ENCODE peak calls at places on chromosomes 7 and 10, in eight cellular contexts. V is tibial nerve, G is mucosa of descending colon, T is heart left ventricle, R is AG09309, S is neural crest cell, N is WTC11, D is progenitor cell of endocrine pancreas. F is an unnamed sample.

GRCh38 chr7:128889121-128889520 is 21.4 kb downstream of the KCP start:
- DNase-seq in N (no peak), T (no peak), G (no peak), S (no peak), D (no peak), V (no peak), R (no peak), F (no peak)

GRCh38 chr7:36153571-36154097 is 580 bp downstream of the EEPD1 start:
- DNase-seq in S (no peak), N (no peak), T (peak), R (no peak), D (peak), V (no peak), G (peak), F (peak)

GRCh38 chr7:131109011-131109756 is 218.5 kb upstream of the MKLN1 start:
- DNase-seq in T (no peak), G (no peak), S (no peak), N (no peak), V (no peak), D (no peak), R (no peak), F (no peak)

GRCh38 chr10:103921750-103922195 is 3.8 kb upstream of the STN1 start:
- DNase-seq in T (no peak), G (no peak), S (peak), R (no peak), D (no peak), N (peak), V (no peak), F (no peak)

GRCh38 chr7:75795831-75796285 is 17.7 kb downstream of the CCL24 start:
- DNase-seq in V (peak), D (no peak), G (no peak), T (peak), S (peak), N (no peak), R (no peak), F (peak)

GRCh38 chr7:584122-584465 is 64.4 kb upstream of the PDGFA start:
- DNase-seq in D (no peak), V (no peak), N (no peak), S (no peak), G (peak), R (no peak), T (no peak), F (peak)

GRCh38 chr10:71004176-71004575 is 115.8 kb upstream of the PCBD1 start:
- DNase-seq in V (no peak), N (no peak), T (no peak), D (no peak), R (no peak), S (no peak), G (no peak), F (no peak)

GRCh38 chr7:28536259-28536658 is 123.9 kb downstream of the CREB5 start:
- DNase-seq in G (no peak), N (peak), V (no peak), R (no peak), D (no peak), T (no peak), S (peak), F (no peak)

GRCh38 chr10:133391761-133392518 is 2.0 kb upstream of the MTG1 start:
- DNase-seq in R (no peak), S (no peak), N (no peak), D (no peak), G (peak), V (no peak), T (no peak), F (peak)

GRCh38 chr7:32256811-32257210 is 186.6 kb upstream of the PDE1C start:
- DNase-seq in V (no peak), S (no peak), N (no peak), G (no peak), R (no peak), T (no peak), D (no peak), F (no peak)

GRCh38 chr7:144835166-144835611 is 664 bp downstream of the TPK1 start:
- DNase-seq in R (no peak), V (no peak), D (no peak), G (peak), T (peak), S (peak), N (peak), F (peak)

GRCh38 chr10:44757551-44758205 is 153.5 kb upstream of the TMEM72 start:
- DNase-seq in N (no peak), V (no peak), R (no peak), D (no peak), T (no peak), G (no peak), S (no peak), F (no peak)

GRCh38 chr10:97585439-97585811 is 1.2 kb downstream of the HOGA1 start:
- DNase-seq in V (no peak), T (no peak), S (no peak), R (no peak), G (no peak), D (no peak), N (no peak), F (no peak)

GRCh38 chr10:12657489-12657888 is 308.1 kb downstream of the CAMK1D start:
- DNase-seq in S (no peak), T (no peak), G (no peak), R (no peak), V (no peak), D (no peak), N (no peak), F (no peak)

GRCh38 chr10:102643346-102644065 is 773 bp upstream of the TRIM8 start:
- DNase-seq in D (peak), G (peak), R (peak), T (peak), N (peak), S (peak), V (no peak), F (peak)

DNA sequence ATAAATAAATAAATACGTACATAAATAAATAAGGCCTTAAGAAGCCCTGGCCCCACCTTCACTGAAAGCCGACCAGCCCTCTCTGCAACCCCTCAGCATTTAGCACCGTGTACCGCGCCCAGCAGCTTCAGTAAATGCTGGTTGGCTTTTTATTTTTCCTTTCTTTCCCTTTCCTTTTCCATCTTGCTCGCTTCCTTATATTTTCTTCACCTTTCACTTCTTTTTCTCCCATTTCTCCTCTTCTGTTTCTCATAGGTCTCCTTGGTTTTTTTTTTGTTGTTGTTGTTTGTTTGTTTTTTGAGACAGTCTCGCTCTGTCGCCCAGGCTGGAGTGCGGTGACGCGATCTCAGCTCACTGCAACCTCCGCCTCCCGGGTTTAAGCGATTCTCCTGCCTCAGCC is 11.2 kb downstream of the ZAN start:
- DNase-seq in N (no peak), S (no peak), R (no peak), G (no peak), V (no peak), T (no peak), D (no peak), F (no peak)
- TF ChIP-seq CTCF in N (no peak), S (no peak), R (no peak), G (no peak), V (no peak), T (no peak), D (no peak), F (no peak)

DNA sequence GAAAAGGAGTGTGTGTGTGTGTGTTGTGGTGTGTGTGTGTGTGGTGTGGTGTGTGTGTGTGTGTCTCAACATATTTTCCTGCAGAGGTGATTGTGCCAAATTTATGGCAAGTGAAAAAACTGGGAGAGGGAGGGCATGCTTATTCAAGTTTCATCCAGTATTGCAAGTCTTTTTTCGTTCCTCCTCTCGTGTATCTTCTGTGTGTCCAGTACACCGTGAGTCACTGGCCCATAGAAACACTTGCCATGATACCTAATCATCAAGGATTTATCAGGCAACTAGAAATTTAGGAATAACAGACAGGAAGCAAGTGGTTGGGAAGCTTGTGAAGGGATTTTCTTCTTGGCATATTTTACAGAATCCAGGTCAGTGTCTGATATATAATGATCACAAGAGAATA is 820.5 kb downstream of the GATA3 start:
- DNase-seq in T (no peak), V (no peak), R (no peak), N (no peak), S (no peak), D (no peak), G (no peak), F (no peak)
- TF ChIP-seq CTCF in T (no peak), V (no peak), R (no peak), N (no peak), S (no peak), D (no peak), G (no peak), F (no peak)

GRCh38 chr10:17200885-17201164 is 647 bp downstream of the TRDMT1 start:
- DNase-seq in D (no peak), R (no peak), V (peak), T (no peak), G (no peak), S (no peak), N (no peak), F (no peak)
- TF ChIP-seq CTCF in D (no peak), R (no peak), V (no peak), T (peak), G (no peak), S (no peak), N (no peak), F (no peak)

DNA sequence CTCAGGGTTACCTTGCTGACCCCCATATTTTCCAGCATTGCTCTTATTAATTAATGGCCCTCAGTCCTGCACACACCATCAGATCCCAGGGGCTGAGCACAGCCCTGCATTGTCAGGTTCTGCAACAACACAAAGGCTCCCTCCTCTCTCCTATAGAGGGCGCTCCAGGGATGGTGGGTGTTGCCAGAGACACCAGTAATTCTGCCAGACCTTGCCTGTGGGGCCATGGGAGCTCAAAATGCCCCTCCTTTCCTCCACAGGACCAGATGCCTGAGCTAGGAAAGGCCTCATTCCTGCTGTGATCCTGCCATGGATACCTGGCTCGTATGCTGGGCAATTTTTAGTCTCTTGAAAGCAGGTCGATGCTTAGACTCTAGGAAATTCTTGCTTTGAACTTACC is 42.8 kb upstream of the PRSS58 start:
- DNase-seq in R (no peak), N (peak), V (no peak), T (no peak), D (no peak), S (no peak), G (no peak), F (no peak)
- TF ChIP-seq CTCF in R (peak), N (peak), V (no peak), T (peak), D (peak), S (peak), G (no peak), F (no peak)

GRCh38 chr10:100826983-100827818 is 81.8 kb downstream of the PAX2 start:
- DNase-seq in N (peak), D (peak), S (no peak), T (no peak), G (no peak), V (no peak), R (no peak), F (no peak)
- TF ChIP-seq CTCF in N (no peak), D (peak), S (peak), T (no peak), G (no peak), V (no peak), R (no peak), F (peak)

DNA sequence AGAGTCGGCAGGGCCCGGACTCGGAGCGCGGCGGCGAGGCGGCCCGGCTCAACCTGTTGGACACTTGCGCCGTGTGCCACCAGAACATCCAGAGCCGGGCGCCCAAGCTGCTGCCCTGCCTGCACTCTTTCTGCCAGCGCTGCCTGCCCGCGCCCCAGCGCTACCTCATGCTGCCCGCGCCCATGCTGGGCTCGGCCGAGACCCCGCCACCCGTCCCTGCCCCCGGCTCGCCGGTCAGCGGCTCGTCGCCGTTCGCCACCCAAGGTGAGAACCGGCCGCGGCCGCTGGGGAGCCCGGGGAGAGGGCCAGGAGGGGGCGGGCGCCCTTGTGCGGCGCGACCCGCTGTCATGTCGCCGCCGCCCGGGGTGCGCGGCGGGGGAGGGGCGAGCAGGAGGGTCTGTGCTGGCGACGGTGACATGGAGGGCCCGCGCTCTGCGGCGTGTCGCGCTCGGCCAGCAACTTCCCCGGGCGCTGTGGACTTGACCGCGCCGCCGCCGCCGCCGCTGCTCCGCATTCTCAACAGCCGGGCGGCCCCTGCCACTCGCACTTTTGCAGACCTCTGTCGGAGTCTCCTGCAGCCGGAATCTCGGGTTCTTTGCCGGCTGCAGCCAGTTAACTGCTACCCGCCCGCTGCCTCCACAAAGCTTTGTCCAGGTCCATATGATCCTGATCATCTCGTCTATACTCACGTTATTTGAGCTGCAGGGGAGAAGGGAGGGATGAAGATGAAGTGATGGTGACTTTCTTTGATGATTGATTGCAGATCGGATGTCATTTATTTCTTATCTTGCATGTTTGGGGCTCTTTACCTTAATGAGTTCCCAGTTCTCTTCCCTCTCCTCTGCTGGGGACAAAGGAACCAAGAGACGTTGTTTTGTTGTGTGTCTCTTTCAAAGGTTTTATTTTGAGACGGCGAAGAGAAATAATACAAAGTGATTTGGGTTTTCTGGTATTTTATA is 869 bp downstream of the TRIM24 start:
- DNase-seq in R (no peak), G (peak), V (no peak), T (peak), N (peak), S (peak), D (peak), F (peak)
- TF ChIP-seq CTCF in R (no peak), G (no peak), V (no peak), T (no peak), N (no peak), S (peak), D (peak), F (no peak)

DNA sequence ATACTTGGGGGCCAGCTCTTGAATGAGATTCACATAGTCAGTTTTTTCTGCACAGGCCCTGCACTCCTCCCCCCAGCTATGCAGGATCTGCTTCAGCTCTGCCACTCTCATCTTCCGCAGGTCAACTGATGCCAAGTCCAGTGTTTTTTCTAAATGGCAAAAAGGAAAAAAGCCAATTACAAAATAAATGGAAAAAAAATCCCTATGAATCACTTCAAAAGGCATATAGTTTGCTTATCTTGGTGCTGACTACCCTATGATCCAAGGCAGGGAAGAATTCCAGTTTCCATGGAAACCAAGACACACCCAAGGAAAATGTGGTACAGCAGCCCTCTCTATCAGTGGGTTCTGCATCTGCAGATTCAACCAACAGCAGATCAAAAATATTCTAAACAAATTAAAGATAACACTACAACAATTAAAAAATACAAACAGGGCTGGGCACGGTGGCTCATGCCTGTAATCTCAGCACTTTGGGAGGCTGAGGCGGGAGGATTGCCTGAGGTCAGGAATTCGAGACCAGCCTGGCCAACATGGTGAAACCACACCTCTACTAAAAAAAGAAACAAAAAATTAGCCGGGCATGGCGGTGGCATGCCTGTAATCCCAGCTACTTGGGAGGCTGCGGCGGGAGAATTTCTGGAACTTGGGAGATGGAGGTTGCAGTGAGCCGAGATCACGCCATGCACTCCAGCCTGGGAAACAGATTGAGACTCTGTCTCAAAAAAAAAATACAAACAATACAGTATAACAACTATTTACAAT is 17.6 kb downstream of the CDNF start:
- DNase-seq in N (no peak), S (no peak), R (peak), D (no peak), G (no peak), V (no peak), T (no peak), F (no peak)
- TF ChIP-seq CTCF in N (no peak), S (no peak), R (no peak), D (no peak), G (no peak), V (no peak), T (no peak), F (no peak)

GRCh38 chr10:47062801-47063200 is 151.6 kb downstream of the PTPN20 start:
- DNase-seq in T (no peak), D (no peak), S (no peak), R (no peak), V (no peak), G (no peak), N (peak), F (no peak)
- TF ChIP-seq CTCF in T (no peak), D (no peak), S (peak), R (peak), V (no peak), G (no peak), N (no peak), F (no peak)

GRCh38 chr10:128730922-128731321 is 604.7 kb upstream of the MKI67 start:
- DNase-seq in R (no peak), S (no peak), G (no peak), D (no peak), N (no peak), V (no peak), T (no peak), F (no peak)

GRCh38 chr10:128725531-128725930 is 599.3 kb upstream of the MKI67 start:
- DNase-seq in N (no peak), R (no peak), T (no peak), S (no peak), G (no peak), V (no peak), D (no peak), F (no peak)

GRCh38 chr10:128729910-128730420 is 603.7 kb upstream of the MKI67 start:
- DNase-seq in V (no peak), T (no peak), S (no peak), G (no peak), R (no peak), D (no peak), N (no peak), F (no peak)

GRCh38 chr10:128723631-128724205 is 597.5 kb upstream of the MKI67 start:
- DNase-seq in V (no peak), R (no peak), G (no peak), T (no peak), N (no peak), D (no peak), S (no peak), F (no peak)

DNA sequence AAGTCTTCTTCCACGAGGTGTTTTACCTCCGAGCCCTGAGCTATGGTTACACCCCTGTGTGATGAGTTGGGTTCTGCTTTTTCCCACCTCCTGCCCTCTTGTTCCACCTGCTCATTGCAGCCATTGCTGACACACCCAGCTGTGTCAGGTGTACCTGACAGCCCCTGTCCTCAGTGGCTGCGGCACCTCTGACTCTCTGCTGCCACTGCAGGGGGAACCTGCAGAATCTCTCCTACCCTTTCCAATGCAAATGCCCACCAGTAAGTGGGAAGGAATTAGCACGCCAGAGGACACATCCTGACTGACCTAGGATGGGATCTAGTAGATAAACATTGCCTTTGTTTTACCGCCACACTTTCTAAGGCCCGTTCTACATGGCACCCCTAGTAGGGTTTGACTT is 600.9 kb upstream of the MKI67 start:
- DNase-seq in S (no peak), R (no peak), T (no peak), N (peak), V (no peak), G (no peak), D (no peak), F (no peak)
- TF ChIP-seq CTCF in S (no peak), R (no peak), T (no peak), N (no peak), V (no peak), G (no peak), D (no peak), F (no peak)